ENCODE peak calls at places on chromosomes 6 and 20, in seven cellular contexts. One of them, this sample, is unnamed.

GRCh38 chr20:23536601-23537000 is 31.7 kb downstream of the CST9L start:
- DNase-seq in stimulated activated CD4-positive, alpha-beta T cell treated with anti-CD3 and anti-CD28 coated beads, TNF-alpha, amount 100 ng/mL, for 48 hours: no peak
- DNase-seq in EL: no peak
- DNase-seq in KBM-7: no peak
- DNase-seq in fibroblast of pulmonary artery: no peak
- DNase-seq in upper lobe of right lung: no peak
- DNase-seq in A172: no peak
- DNase-seq in this sample: no peak

GRCh38 chr6:84599991-84600390 is 164.4 kb downstream of the TBX18 start:
- DNase-seq in stimulated activated CD4-positive, alpha-beta T cell treated with anti-CD3 and anti-CD28 coated beads, TNF-alpha, amount 100 ng/mL, for 48 hours: no peak
- DNase-seq in EL: no peak
- DNase-seq in KBM-7: no peak
- DNase-seq in fibroblast of pulmonary artery: no peak
- DNase-seq in upper lobe of right lung: no peak
- DNase-seq in A172: no peak
- DNase-seq in this sample: no peak

GRCh38 chr6:161561938-161562337 is 288.1 kb upstream of the AGPAT4 start:
- DNase-seq in stimulated activated CD4-positive, alpha-beta T cell treated with anti-CD3 and anti-CD28 coated beads, TNF-alpha, amount 100 ng/mL, for 48 hours: no peak
- DNase-seq in EL: no peak
- DNase-seq in KBM-7: no peak
- DNase-seq in fibroblast of pulmonary artery: no peak
- DNase-seq in upper lobe of right lung: no peak
- DNase-seq in A172: peak
- DNase-seq in this sample: no peak

GRCh38 chr6:97765480-97765879 is 482.5 kb upstream of the MMS22L start:
- DNase-seq in stimulated activated CD4-positive, alpha-beta T cell treated with anti-CD3 and anti-CD28 coated beads, TNF-alpha, amount 100 ng/mL, for 48 hours: no peak
- DNase-seq in EL: peak
- DNase-seq in KBM-7: no peak
- DNase-seq in fibroblast of pulmonary artery: peak
- DNase-seq in upper lobe of right lung: no peak
- DNase-seq in A172: peak
- DNase-seq in this sample: no peak

GRCh38 chr20:58610811-58611210 is 40.3 kb upstream of the STX16 start:
- DNase-seq in stimulated activated CD4-positive, alpha-beta T cell treated with anti-CD3 and anti-CD28 coated beads, TNF-alpha, amount 100 ng/mL, for 48 hours: no peak
- DNase-seq in EL: no peak
- DNase-seq in KBM-7: no peak
- DNase-seq in fibroblast of pulmonary artery: no peak
- DNase-seq in upper lobe of right lung: no peak
- DNase-seq in A172: no peak
- DNase-seq in this sample: no peak

GRCh38 chr6:26155066-26155925 is 68.1 kb downstream of the HFE start:
- DNase-seq in stimulated activated CD4-positive, alpha-beta T cell treated with anti-CD3 and anti-CD28 coated beads, TNF-alpha, amount 100 ng/mL, for 48 hours: no peak
- DNase-seq in EL: peak
- DNase-seq in KBM-7: peak
- DNase-seq in fibroblast of pulmonary artery: no peak
- DNase-seq in upper lobe of right lung: peak
- DNase-seq in A172: peak
- DNase-seq in this sample: no peak

GRCh38 chr20:12570371-12570770 is 438.4 kb upstream of the SPTLC3 start:
- DNase-seq in stimulated activated CD4-positive, alpha-beta T cell treated with anti-CD3 and anti-CD28 coated beads, TNF-alpha, amount 100 ng/mL, for 48 hours: no peak
- DNase-seq in EL: no peak
- DNase-seq in KBM-7: peak
- DNase-seq in fibroblast of pulmonary artery: no peak
- DNase-seq in upper lobe of right lung: no peak
- DNase-seq in A172: peak
- DNase-seq in this sample: no peak

GRCh38 chr20:50368813-50369224 is 141.4 kb upstream of the PTPN1 start:
- DNase-seq in stimulated activated CD4-positive, alpha-beta T cell treated with anti-CD3 and anti-CD28 coated beads, TNF-alpha, amount 100 ng/mL, for 48 hours: no peak
- DNase-seq in EL: no peak
- DNase-seq in KBM-7: no peak
- DNase-seq in fibroblast of pulmonary artery: peak
- DNase-seq in upper lobe of right lung: no peak
- DNase-seq in A172: peak
- DNase-seq in this sample: no peak

GRCh38 chr20:768426-768978 is at the start of gene SLC52A3:
- DNase-seq in stimulated activated CD4-positive, alpha-beta T cell treated with anti-CD3 and anti-CD28 coated beads, TNF-alpha, amount 100 ng/mL, for 48 hours: no peak
- DNase-seq in EL: no peak
- DNase-seq in KBM-7: peak
- DNase-seq in fibroblast of pulmonary artery: no peak
- DNase-seq in upper lobe of right lung: peak
- DNase-seq in A172: no peak
- DNase-seq in this sample: no peak

GRCh38 chr20:33415948-33416347 is 14.6 kb upstream of the CDK5RAP1 start:
- DNase-seq in stimulated activated CD4-positive, alpha-beta T cell treated with anti-CD3 and anti-CD28 coated beads, TNF-alpha, amount 100 ng/mL, for 48 hours: no peak
- DNase-seq in EL: peak
- DNase-seq in KBM-7: peak
- DNase-seq in fibroblast of pulmonary artery: peak
- DNase-seq in upper lobe of right lung: no peak
- DNase-seq in A172: peak
- DNase-seq in this sample: no peak

GRCh38 chr20:17449039-17449438 is 82.1 kb downstream of the BFSP1 start:
- DNase-seq in stimulated activated CD4-positive, alpha-beta T cell treated with anti-CD3 and anti-CD28 coated beads, TNF-alpha, amount 100 ng/mL, for 48 hours: no peak
- DNase-seq in EL: no peak
- DNase-seq in KBM-7: no peak
- DNase-seq in fibroblast of pulmonary artery: no peak
- DNase-seq in upper lobe of right lung: no peak
- DNase-seq in A172: no peak
- DNase-seq in this sample: no peak

GRCh38 chr20:9185511-9185910 is 116.6 kb downstream of the PLCB4 start:
- DNase-seq in stimulated activated CD4-positive, alpha-beta T cell treated with anti-CD3 and anti-CD28 coated beads, TNF-alpha, amount 100 ng/mL, for 48 hours: no peak
- DNase-seq in EL: peak
- DNase-seq in KBM-7: no peak
- DNase-seq in fibroblast of pulmonary artery: peak
- DNase-seq in upper lobe of right lung: no peak
- DNase-seq in A172: peak
- DNase-seq in this sample: no peak

GRCh38 chr20:25223179-25223661 is 24.7 kb upstream of the PYGB start:
- DNase-seq in stimulated activated CD4-positive, alpha-beta T cell treated with anti-CD3 and anti-CD28 coated beads, TNF-alpha, amount 100 ng/mL, for 48 hours: no peak
- DNase-seq in EL: peak
- DNase-seq in KBM-7: no peak
- DNase-seq in fibroblast of pulmonary artery: peak
- DNase-seq in upper lobe of right lung: no peak
- DNase-seq in A172: peak
- DNase-seq in this sample: no peak

GRCh38 chr20:36821964-36822437 is 48.4 kb upstream of the DSN1 start:
- DNase-seq in stimulated activated CD4-positive, alpha-beta T cell treated with anti-CD3 and anti-CD28 coated beads, TNF-alpha, amount 100 ng/mL, for 48 hours: no peak
- DNase-seq in EL: peak
- DNase-seq in KBM-7: no peak
- DNase-seq in fibroblast of pulmonary artery: no peak
- DNase-seq in upper lobe of right lung: no peak
- DNase-seq in A172: peak
- DNase-seq in this sample: no peak

GRCh38 chr20:986733-987355 is 15.3 kb downstream of the RSPO4 start:
- DNase-seq in stimulated activated CD4-positive, alpha-beta T cell treated with anti-CD3 and anti-CD28 coated beads, TNF-alpha, amount 100 ng/mL, for 48 hours: no peak
- DNase-seq in EL: peak
- DNase-seq in KBM-7: no peak
- DNase-seq in fibroblast of pulmonary artery: no peak
- DNase-seq in upper lobe of right lung: no peak
- DNase-seq in A172: peak
- DNase-seq in this sample: no peak

GRCh38 chr6:43924222-43924702 is 154.3 kb downstream of the VEGFA start:
- DNase-seq in stimulated activated CD4-positive, alpha-beta T cell treated with anti-CD3 and anti-CD28 coated beads, TNF-alpha, amount 100 ng/mL, for 48 hours: peak
- DNase-seq in EL: peak
- DNase-seq in KBM-7: peak
- DNase-seq in fibroblast of pulmonary artery: no peak
- DNase-seq in upper lobe of right lung: peak
- DNase-seq in A172: peak
- DNase-seq in this sample: peak

GRCh38 chr6:66662196-66662595 is 955.2 kb upstream of the EYS start:
- DNase-seq in stimulated activated CD4-positive, alpha-beta T cell treated with anti-CD3 and anti-CD28 coated beads, TNF-alpha, amount 100 ng/mL, for 48 hours: no peak
- DNase-seq in EL: no peak
- DNase-seq in KBM-7: no peak
- DNase-seq in fibroblast of pulmonary artery: peak
- DNase-seq in upper lobe of right lung: no peak
- DNase-seq in A172: peak
- DNase-seq in this sample: no peak

GRCh38 chr20:62167474-62167873 is 15.4 kb upstream of the MTG2 start:
- DNase-seq in stimulated activated CD4-positive, alpha-beta T cell treated with anti-CD3 and anti-CD28 coated beads, TNF-alpha, amount 100 ng/mL, for 48 hours: no peak
- DNase-seq in EL: no peak
- DNase-seq in KBM-7: no peak
- DNase-seq in fibroblast of pulmonary artery: no peak
- DNase-seq in upper lobe of right lung: no peak
- DNase-seq in A172: no peak
- DNase-seq in this sample: no peak

GRCh38 chr6:43877463-43878126 is 107.6 kb downstream of the VEGFA start:
- DNase-seq in stimulated activated CD4-positive, alpha-beta T cell treated with anti-CD3 and anti-CD28 coated beads, TNF-alpha, amount 100 ng/mL, for 48 hours: no peak
- DNase-seq in EL: no peak
- DNase-seq in KBM-7: no peak
- DNase-seq in fibroblast of pulmonary artery: no peak
- DNase-seq in upper lobe of right lung: no peak
- DNase-seq in A172: no peak
- DNase-seq in this sample: no peak

GRCh38 chr20:59802018-59802417 is 131.4 kb downstream of the SYCP2 start:
- DNase-seq in stimulated activated CD4-positive, alpha-beta T cell treated with anti-CD3 and anti-CD28 coated beads, TNF-alpha, amount 100 ng/mL, for 48 hours: no peak
- DNase-seq in EL: no peak
- DNase-seq in KBM-7: no peak
- DNase-seq in fibroblast of pulmonary artery: no peak
- DNase-seq in upper lobe of right lung: no peak
- DNase-seq in A172: no peak
- DNase-seq in this sample: no peak

GRCh38 chr6:53090576-53090975 is 25.4 kb downstream of the FBXO9 start:
- DNase-seq in stimulated activated CD4-positive, alpha-beta T cell treated with anti-CD3 and anti-CD28 coated beads, TNF-alpha, amount 100 ng/mL, for 48 hours: no peak
- DNase-seq in EL: peak
- DNase-seq in KBM-7: no peak
- DNase-seq in fibroblast of pulmonary artery: peak
- DNase-seq in upper lobe of right lung: no peak
- DNase-seq in A172: no peak
- DNase-seq in this sample: no peak